ENCODE peak calls at places on chromosomes 12 and 14, in seven cellular contexts. Q is D341Med; H is GM03348; C is cardiac muscle cell; B is A172; S is activated T-cell treated with anti-CD3 and anti-CD28 coated beads for 1 hour; J is stimulated activated naive B cell treated with anti-CD40 and anti-IgM and Interleukin-4, amounts not matched to agents 10 μg/mL and 1 μg/mL and 100 μg/mL, for 72 hours. N is an unnamed sample.

GRCh38 chr14:67698179-67698578 is 2.6 kb upstream of the RDH11 start:
- DNase-seq in J (no peak), B (no peak), C (no peak), S (no peak), H (no peak), Q (no peak), N (no peak)

GRCh38 chr12:101582937-101583336 is 11.8 kb upstream of the MYBPC1 start:
- DNase-seq in B (no peak), Q (peak), C (no peak), S (no peak), H (no peak), J (no peak), N (no peak)

GRCh38 chr12:42262271-42262670 is 24.2 kb upstream of the YAF2 start:
- DNase-seq in S (no peak), H (no peak), Q (no peak), C (no peak), B (no peak), J (no peak), N (peak)

GRCh38 chr12:3990356-3990975 is 117.3 kb upstream of the PARP11 start:
- DNase-seq in S (no peak), C (no peak), J (no peak), B (no peak), Q (no peak), H (no peak), N (no peak)

GRCh38 chr14:53149656-53150319 is 3.3 kb downstream of the DDHD1 start:
- DNase-seq in H (no peak), C (no peak), S (no peak), B (no peak), Q (no peak), J (no peak), N (no peak)

GRCh38 chr14:105162374-105162979 is 6.1 kb downstream of the JAG2 start:
- DNase-seq in S (no peak), C (no peak), J (peak), H (no peak), B (no peak), Q (no peak), N (no peak)

GRCh38 chr14:29805415-29806123 is 122.1 kb downstream of the PRKD1 start:
- DNase-seq in H (peak), Q (no peak), C (peak), B (peak), J (no peak), S (no peak), N (peak)

GRCh38 chr12:123979566-123979965 is 6.6 kb downstream of the ZNF664 start:
- DNase-seq in H (no peak), Q (no peak), B (no peak), S (no peak), J (no peak), C (no peak), N (no peak)

GRCh38 chr12:125089083-125089482 is 23.8 kb downstream of the AACS start:
- DNase-seq in B (no peak), C (no peak), S (no peak), J (no peak), Q (no peak), H (no peak), N (no peak)

GRCh38 chr14:100540926-100541620 is 46.1 kb downstream of the BEGAIN start:
- DNase-seq in H (no peak), C (no peak), Q (no peak), J (no peak), S (no peak), B (no peak), N (no peak)

GRCh38 chr14:64841772-64842490 is 37.8 kb downstream of the SPTB start:
- DNase-seq in C (no peak), S (no peak), H (no peak), Q (no peak), B (no peak), J (no peak), N (peak)

GRCh38 chr14:53646925-53647324 is 309.7 kb downstream of the BMP4 start:
- DNase-seq in C (no peak), J (no peak), S (no peak), B (no peak), Q (no peak), H (no peak), N (no peak)

GRCh38 chr14:77782202-77782601 is 17.7 kb upstream of the ADCK1 start:
- DNase-seq in Q (no peak), B (no peak), S (no peak), C (no peak), J (no peak), H (no peak), N (no peak)

GRCh38 chr12:32568241-32568640 is 110.9 kb upstream of the DNM1L start:
- DNase-seq in S (no peak), H (peak), C (peak), J (no peak), Q (no peak), B (peak), N (peak)

GRCh38 chr14:68631691-68632590 is 160.9 kb downstream of the ZFP36L1 start:
- DNase-seq in B (no peak), H (no peak), C (no peak), Q (no peak), J (no peak), S (no peak), N (no peak)

N was measured in AG10803.